ENCODE peak calls at places on chromosomes 11 and 22, in six cellular contexts. One of them, this sample, is unnamed.

GRCh38 chr11:10592331-10592730 is 23.9 kb upstream of the LYVE1 start:
- DNase-seq in frontal cortex: no peak
- DNase-seq in GM12865: no peak
- DNase-seq in HT-29: peak
- DNase-seq in naive thymus-derived CD8-positive, alpha-beta T cell: no peak
- DNase-seq in fibroblast of pulmonary artery: peak
- DNase-seq in this sample: no peak

GRCh38 chr11:3796796-3797328 is 492 bp downstream of the NUP98 start:
- DNase-seq in frontal cortex: no peak
- DNase-seq in GM12865: no peak
- DNase-seq in HT-29: peak
- DNase-seq in naive thymus-derived CD8-positive, alpha-beta T cell: no peak
- DNase-seq in fibroblast of pulmonary artery: peak
- DNase-seq in this sample: no peak

GRCh38 chr11:131042711-131043110 is 126.4 kb upstream of the SNX19 start:
- DNase-seq in frontal cortex: no peak
- DNase-seq in GM12865: no peak
- DNase-seq in HT-29: no peak
- DNase-seq in naive thymus-derived CD8-positive, alpha-beta T cell: no peak
- DNase-seq in fibroblast of pulmonary artery: no peak
- DNase-seq in this sample: no peak

GRCh38 chr11:107999759-108000455 is 8.8 kb upstream of the CUL5 start:
- DNase-seq in frontal cortex: no peak
- DNase-seq in GM12865: peak
- DNase-seq in HT-29: peak
- DNase-seq in naive thymus-derived CD8-positive, alpha-beta T cell: peak
- DNase-seq in fibroblast of pulmonary artery: peak
- DNase-seq in this sample: peak

GRCh38 chr11:2305140-2305861 is 3.5 kb downstream of the TSPAN32 start:
- DNase-seq in frontal cortex: peak
- DNase-seq in GM12865: peak
- DNase-seq in HT-29: peak
- DNase-seq in naive thymus-derived CD8-positive, alpha-beta T cell: peak
- DNase-seq in fibroblast of pulmonary artery: peak
- DNase-seq in this sample: peak

GRCh38 chr11:80916180-80916811 is 1475.5 kb upstream of the TENM4 start:
- DNase-seq in frontal cortex: no peak
- DNase-seq in GM12865: no peak
- DNase-seq in HT-29: no peak
- DNase-seq in naive thymus-derived CD8-positive, alpha-beta T cell: no peak
- DNase-seq in fibroblast of pulmonary artery: no peak
- DNase-seq in this sample: no peak

GRCh38 chr22:25815561-25815960 is 73.6 kb downstream of the MYO18B start:
- DNase-seq in frontal cortex: no peak
- DNase-seq in GM12865: no peak
- DNase-seq in HT-29: no peak
- DNase-seq in naive thymus-derived CD8-positive, alpha-beta T cell: no peak
- DNase-seq in fibroblast of pulmonary artery: no peak
- DNase-seq in this sample: no peak

GRCh38 chr11:12377106-12377823 is at the start of gene PARVA:
- DNase-seq in frontal cortex: peak
- DNase-seq in GM12865: no peak
- DNase-seq in HT-29: peak
- DNase-seq in naive thymus-derived CD8-positive, alpha-beta T cell: no peak
- DNase-seq in fibroblast of pulmonary artery: peak
- DNase-seq in this sample: no peak

GRCh38 chr11:19747634-19748280 is 35.1 kb downstream of the NAV2 start:
- DNase-seq in frontal cortex: no peak
- DNase-seq in GM12865: no peak
- DNase-seq in HT-29: no peak
- DNase-seq in naive thymus-derived CD8-positive, alpha-beta T cell: no peak
- DNase-seq in fibroblast of pulmonary artery: no peak
- DNase-seq in this sample: no peak